ENCODE peak calls at places on chromosome 1, in four cellular contexts. B is NCI-H146, Y is hippocampal formation, S is endothelial cell. R is an unnamed sample.

GRCh38 chr1:63799810-63800209 is 26.0 kb downstream of the ROR1 start:
- DNase-seq in S (no peak), Y (no peak), B (no peak), R (no peak)

GRCh38 chr1:4433075-4433474 is 221.3 kb upstream of the AJAP1 start:
- DNase-seq in S (no peak), Y (no peak), B (no peak), R (no peak)

GRCh38 chr1:219085988-219086387 is 87.7 kb upstream of the LYPLAL1 start:
- DNase-seq in Y (no peak), S (no peak), B (no peak), R (no peak)

GRCh38 chr1:111804736-111805135 is 49.0 kb downstream of the DDX20 start:
- DNase-seq in B (peak; percentile 68), S (no peak), Y (no peak), R (no peak)

GRCh38 chr1:222815367-222815765 is 527 bp downstream of the DISP1 start:
- DNase-seq in B (peak; percentile 77), S (no peak), Y (no peak), R (no peak)

GRCh38 chr1:2447274-2448097 is 28.6 kb upstream of the PLCH2 start:
- DNase-seq in Y (no peak), S (no peak), B (no peak), R (no peak)

GRCh38 chr1:222643603-222643936 is 25.7 kb downstream of the MIA3 start:
- DNase-seq in Y (no peak), B (no peak), S (no peak), R (no peak)

GRCh38 chr1:62325076-62325475 is 5.8 kb upstream of the KANK4 start:
- DNase-seq in S (no peak), Y (no peak), B (no peak), R (no peak)

GRCh38 chr1:87957331-87957730 is 628.7 kb downstream of the LMO4 start:
- DNase-seq in B (no peak), Y (no peak), S (no peak), R (no peak)

GRCh38 chr1:89149229-89149628 is 23.3 kb upstream of the GBP2 start:
- DNase-seq in B (peak; percentile 1), Y (peak; percentile 10), S (peak; percentile 17), R (no peak)

GRCh38 chr1:187053876-187054275 is 225.1 kb downstream of the PLA2G4A start:
- DNase-seq in S (no peak), Y (no peak), B (peak; percentile 86), R (no peak)

GRCh38 chr1:174405219-174405618 is 42.5 kb upstream of the GPR52 start:
- DNase-seq in B (no peak), S (no peak), Y (no peak), R (no peak)

GRCh38 chr1:161033751-161034150 is 5.0 kb downstream of the TSTD1 start:
- DNase-seq in Y (no peak), S (no peak), B (no peak), R (no peak)